ENCODE peak calls at places on chromosome 4, in six cellular contexts. A is HCT116, H is neural progenitor cell, V is SK-N-SH, J is GM23248, D is MM.1S. O is an unnamed sample. For H3K4me1, the result is how much of the 10 kb centered on the place peaks cover.

GRCh38 chr4:20318899-20319291 is 67.2 kb downstream of the SLIT2 start:
- DNase-seq in A (no peak), D (no peak), J (no peak), V (no peak), H (no peak), O (no peak)

GRCh38 chr4:19239565-19239964 is 1012.1 kb upstream of the SLIT2 start:
- DNase-seq in H (no peak), A (no peak), V (no peak), D (no peak), J (peak), O (peak)

GRCh38 chr4:55758570-55758969 is 61.0 kb upstream of the EXOC1L start:
- DNase-seq in D (no peak), A (no peak), H (no peak), J (peak), V (no peak), O (no peak)

GRCh38 chr4:178752954-178753525 is 1310.8 kb upstream of the AGA start:
- DNase-seq in J (no peak), V (no peak), H (peak), D (no peak), A (no peak), O (no peak)

GRCh38 chr4:183747931-183748664 is 89.0 kb downstream of the TRAPPC11 start:
- DNase-seq in J (no peak), D (no peak), V (peak), A (no peak), H (no peak), O (peak)

GRCh38 chr4:4726051-4726450 is 133.4 kb upstream of the MSX1 start:
- DNase-seq in A (peak), V (no peak), J (no peak), H (no peak), D (no peak), O (no peak)

GRCh38 chr4:7515390-7515902 is 80.7 kb upstream of the PSAPL1 start:
- DNase-seq in A (no peak), D (no peak), J (no peak), V (no peak), H (no peak), O (no peak)

GRCh38 chr4:9894604-9895361 is 113.3 kb downstream of the DRD5 start:
- DNase-seq in H (no peak), V (no peak), A (no peak), J (peak), D (no peak), O (no peak)

GRCh38 chr4:113316879-113317278 is 267.4 kb downstream of the ANK2 start:
- DNase-seq in H (peak), D (peak), J (no peak), V (peak), A (no peak), O (no peak)

GRCh38 chr4:108700358-108700757 is 50.0 kb downstream of the OSTC start:
- DNase-seq in D (no peak), H (no peak), V (peak), J (peak), A (no peak), O (peak)

GRCh38 chr4:163343604-163344146 is at the start of gene NPY5R:
- DNase-seq in V (peak), H (peak), D (no peak), J (no peak), A (no peak), O (no peak)

GRCh38 chr4:153318696-153319320 is 25.7 kb upstream of the MND1 start:
- DNase-seq in V (peak), A (peak), D (peak), J (peak), H (peak), O (peak)

DNA sequence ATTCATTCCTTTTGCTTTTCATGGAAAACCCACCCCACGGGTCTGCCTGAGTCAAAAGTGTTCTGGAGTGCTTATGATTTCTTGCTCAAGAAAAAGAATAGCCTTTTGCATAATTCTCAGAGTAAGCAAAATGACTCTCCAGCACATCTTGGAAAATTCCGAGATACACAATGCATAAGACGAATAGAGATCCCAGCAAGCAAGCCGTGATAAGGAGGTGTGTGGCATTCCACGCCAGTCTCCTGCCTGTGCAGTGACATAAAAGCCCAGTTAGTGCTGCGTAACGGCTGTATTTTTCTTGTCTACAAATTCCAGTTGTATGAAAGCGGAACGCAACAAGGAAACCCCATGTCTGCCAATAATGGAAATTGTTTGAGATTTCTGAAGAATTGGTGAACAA is 237.9 kb upstream of the GATB start:
- DNase-seq in D (no peak), H (no peak), J (no peak), A (no peak), V (no peak), O (no peak)
- TF ChIP-seq EZH2phosphoT487 in D (no peak), H (no peak), J (no peak), A (no peak), V (no peak), O (no peak)

GRCh38 chr4:172149329-172149728 is 336.1 kb downstream of the GALNTL6 start:
- DNase-seq in D (no peak), A (no peak), H (no peak), J (no peak), V (no peak), O (no peak)
- H3K9ac ChIP-seq in D (no peak), A (no peak), H (no peak), J (no peak), V (no peak), O (no peak)

DNA sequence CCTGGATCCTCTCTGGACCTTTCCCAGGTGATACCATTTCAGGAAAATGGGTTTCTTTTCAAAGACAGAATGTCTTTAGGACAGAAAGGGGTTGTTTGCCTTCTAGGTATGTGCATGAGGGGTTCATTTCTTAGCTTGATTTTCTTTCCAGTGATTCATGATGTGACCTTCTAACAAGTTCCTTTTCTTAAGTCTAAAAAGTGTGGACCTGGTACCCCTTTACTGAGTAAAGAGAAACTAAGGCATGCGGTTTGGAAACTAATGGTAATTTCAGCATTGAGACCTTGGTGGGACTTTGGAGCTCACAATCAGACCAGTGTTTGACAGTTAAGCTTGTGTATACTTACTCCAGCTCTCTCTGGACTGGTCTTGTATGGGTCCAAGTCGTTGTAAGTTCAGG is 8.7 kb downstream of the ENOPH1 start:
- DNase-seq in V (no peak), J (no peak), A (no peak), D (no peak), H (no peak), O (no peak)
- H3K4me1 ChIP-seq in V (under half), J (under half), A (under half), D (under half), H (under half), O (under half)

GRCh38 chr4:149841686-149842085 is 26.0 kb upstream of the IQCM start:
- DNase-seq in A (no peak), J (no peak), D (no peak), V (no peak), H (no peak), O (no peak)

GRCh38 chr4:149845643-149846208 is 30.1 kb upstream of the IQCM start:
- DNase-seq in J (no peak), D (no peak), A (no peak), V (no peak), H (no peak), O (no peak)
- TF ChIP-seq EZH2phosphoT487 in J (no peak), D (no peak), A (no peak), V (no peak), H (no peak), O (no peak)

DNA sequence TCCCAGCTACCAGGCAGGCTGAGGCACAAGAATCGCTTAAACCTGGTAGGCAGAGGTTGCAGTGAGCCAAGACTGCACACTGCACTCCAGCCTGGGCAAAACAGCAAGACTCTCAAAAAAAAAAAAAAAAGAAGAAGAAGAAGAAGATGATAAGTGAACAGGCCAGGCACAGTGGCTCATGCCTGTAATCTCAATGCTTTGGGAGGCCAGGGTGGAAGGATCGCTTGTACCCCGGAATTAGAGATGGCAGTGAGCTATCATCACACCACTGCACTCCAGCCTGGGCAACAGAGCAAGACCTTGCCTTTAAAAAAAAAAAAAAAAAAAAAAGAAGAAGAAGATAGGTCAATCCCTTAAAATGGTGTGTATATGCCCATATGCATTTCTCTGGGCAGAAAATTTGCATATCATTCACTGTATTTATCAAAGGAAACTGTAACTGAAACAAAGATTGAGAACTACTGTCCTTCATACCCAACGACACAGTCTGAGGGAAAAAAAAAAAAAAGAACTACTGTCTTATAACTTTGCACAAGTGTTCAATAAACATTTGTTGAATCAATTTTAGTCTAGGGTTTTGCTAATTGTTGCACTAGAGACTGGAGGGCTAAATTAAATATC is 2.3 kb downstream of the RFC1 start:
- DNase-seq in H (no peak), D (peak), V (no peak), A (no peak), J (no peak), O (no peak)
- H3K9ac ChIP-seq in H (no peak), D (peak), V (no peak), A (no peak), J (no peak), O (no peak)

GRCh38 chr4:173168396-173169177 is at the start of gene GALNT7:
- DNase-seq in D (peak), V (peak), A (no peak), H (peak), J (peak), O (peak)

GRCh38 chr4:173170210-173170778 is 1.7 kb downstream of the GALNT7 start:
- DNase-seq in J (no peak), V (no peak), H (no peak), A (no peak), D (no peak), O (peak)

GRCh38 chr4:173169428-173170209 is 1.0 kb downstream of the GALNT7 start:
- DNase-seq in J (peak), D (peak), A (no peak), V (peak), H (peak), O (peak)

GRCh38 chr4:173167793-173168395 is 717 bp upstream of the GALNT7 start:
- DNase-seq in A (peak), D (peak), V (peak), H (peak), J (peak), O (peak)

GRCh38 chr4:173169178-173169427 is 492 bp downstream of the GALNT7 start:
- DNase-seq in D (no peak), H (peak), V (no peak), A (no peak), J (no peak), O (peak)
- H3K4me1 ChIP-seq in D (under half), H (under half), V (under half), A (under half), J (under half), O (under half)

GRCh38 chr4:29278580-29278979 is 1441.6 kb upstream of the PCDH7 start:
- DNase-seq in J (peak), V (no peak), H (no peak), A (no peak), D (no peak), O (peak)
- TF ChIP-seq EZH2phosphoT487 in J (no peak), V (no peak), H (no peak), A (no peak), D (no peak), O (no peak)

GRCh38 chr4:80307774-80308465 is 27.6 kb upstream of the CFAP299 start:
- DNase-seq in D (no peak), H (peak), V (peak), A (no peak), J (peak), O (peak)
- H3K9ac ChIP-seq in D (no peak), H (no peak), V (peak), A (no peak), J (peak), O (peak)

DNA sequence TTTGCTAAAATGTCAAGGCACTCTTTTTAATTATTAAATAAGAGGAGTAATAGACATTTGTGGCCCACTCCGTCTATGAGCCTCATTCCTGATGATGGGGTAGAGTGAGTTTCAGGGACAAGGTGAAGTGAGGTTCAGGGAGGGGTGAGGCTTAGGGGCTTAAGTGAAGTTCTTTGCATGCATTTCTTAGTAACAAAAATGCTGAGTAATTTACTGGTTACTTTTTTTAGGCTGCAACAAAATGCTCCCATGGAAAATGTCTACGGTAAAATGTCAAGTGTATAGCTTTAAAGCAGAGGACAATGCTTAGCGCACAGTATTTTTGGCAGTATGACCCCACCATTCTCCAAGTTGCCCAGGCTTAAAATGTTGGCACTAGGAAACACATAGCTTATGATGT is 2.0 kb upstream of the USO1 start:
- DNase-seq in A (no peak), D (no peak), H (no peak), J (no peak), V (no peak), O (no peak)
- H3K4me1 ChIP-seq in A (under half), D (under half), H (under half), J (under half), V (under half), O (under half)

DNA sequence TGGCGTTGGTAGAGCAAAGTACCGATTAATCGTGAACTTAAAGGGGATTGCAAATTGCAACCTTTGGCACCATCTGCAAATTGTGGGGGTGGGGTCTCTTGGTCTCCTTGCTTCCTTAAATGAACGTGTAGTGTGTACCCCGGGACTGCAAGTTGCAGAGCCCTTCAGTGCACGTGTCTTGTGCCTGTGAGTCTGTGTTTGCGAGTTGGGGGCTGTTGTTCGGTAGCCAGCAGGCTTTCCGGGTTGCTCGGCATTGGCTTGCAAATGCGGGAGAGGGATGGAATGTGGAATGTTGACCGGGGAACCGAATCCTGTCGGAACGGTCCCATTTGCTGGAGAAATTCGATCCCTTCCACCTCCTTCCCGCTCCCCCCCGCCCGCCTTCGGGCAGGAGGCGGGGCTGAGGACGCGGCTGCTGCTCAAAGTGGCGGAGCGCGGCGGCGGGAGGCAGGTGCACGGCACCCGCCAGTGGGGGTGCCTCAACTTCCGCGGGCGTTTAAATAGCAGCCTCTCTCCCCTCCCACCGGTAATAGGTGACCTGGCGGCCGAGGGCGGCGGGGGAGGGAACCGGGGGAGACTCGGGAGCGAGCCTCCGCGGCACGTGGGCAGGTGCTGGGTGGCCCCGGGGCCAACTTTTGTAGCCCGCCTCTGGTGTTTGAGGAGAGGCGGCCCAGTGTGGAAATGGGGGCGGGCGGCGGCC is 1.5 kb downstream of the JADE1 start:
- DNase-seq in H (peak), D (peak), J (peak), A (peak), V (peak), O (peak)
- TF ChIP-seq EZH2phosphoT487 in H (peak), D (no peak), J (no peak), A (no peak), V (no peak), O (peak)